ENCODE peak calls at places on chromosomes 13 and 19, in six cellular contexts. U is SJSA1, Y is heart left ventricle, D is colonic mucosa, F is heart right ventricle, E is A549. M is an unnamed sample.

GRCh38 chr13:28048768-28049167 is 51.6 kb downstream of the FLT3 start:
- DNase-seq in U (no peak), Y (no peak), D (no peak), F (no peak), E (no peak), M (no peak)

GRCh38 chr13:52738719-52739467 is 727 bp downstream of the CNMD start:
- DNase-seq in U (no peak), Y (peak), D (no peak), F (peak), E (no peak), M (peak)

GRCh38 chr13:26010487-26011207 is 41.2 kb downstream of the SHISA2 start:
- DNase-seq in U (no peak), Y (no peak), D (no peak), F (no peak), E (no peak), M (no peak)

GRCh38 chr13:77893066-77893465 is 25.6 kb downstream of the EDNRB start:
- DNase-seq in U (no peak), Y (no peak), D (no peak), F (no peak), E (no peak), M (no peak)

GRCh38 chr13:79457948-79458347 is 23.0 kb upstream of the NDFIP2 start:
- DNase-seq in U (no peak), Y (no peak), D (no peak), F (no peak), E (no peak), M (no peak)

GRCh38 chr13:44368062-44368591 is 5.5 kb upstream of the SERP2 start:
- DNase-seq in U (peak), Y (no peak), D (no peak), F (no peak), E (peak), M (no peak)

GRCh38 chr13:113879017-113879416 is 15.1 kb upstream of the GAS6 start:
- DNase-seq in U (no peak), Y (no peak), D (no peak), F (no peak), E (no peak), M (no peak)

GRCh38 chr13:79320433-79320832 is 85.6 kb downstream of the RBM26 start:
- DNase-seq in U (no peak), Y (no peak), D (no peak), F (no peak), E (no peak), M (no peak)

GRCh38 chr19:2478756-2479555 is 3.0 kb downstream of the GADD45B start:
- DNase-seq in U (peak), Y (peak), D (peak), F (peak), E (peak), M (peak)

GRCh38 chr19:41097302-41097701 is 9.1 kb downstream of the CYP2A13 start:
- DNase-seq in U (no peak), Y (no peak), D (no peak), F (no peak), E (no peak), M (no peak)

GRCh38 chr19:1913781-1914577 is 8.8 kb downstream of the ADAT3 start:
- DNase-seq in U (no peak), Y (no peak), D (no peak), F (no peak), E (no peak), M (no peak)

GRCh38 chr19:3315676-3315973 is 50.8 kb upstream of the NFIC start:
- DNase-seq in U (no peak), Y (no peak), D (no peak), F (no peak), E (no peak), M (no peak)

GRCh38 chr13:42747399-42747873 is 33.9 kb upstream of the FAM216B start:
- DNase-seq in U (peak), Y (no peak), D (no peak), F (no peak), E (peak), M (no peak)

DNA sequence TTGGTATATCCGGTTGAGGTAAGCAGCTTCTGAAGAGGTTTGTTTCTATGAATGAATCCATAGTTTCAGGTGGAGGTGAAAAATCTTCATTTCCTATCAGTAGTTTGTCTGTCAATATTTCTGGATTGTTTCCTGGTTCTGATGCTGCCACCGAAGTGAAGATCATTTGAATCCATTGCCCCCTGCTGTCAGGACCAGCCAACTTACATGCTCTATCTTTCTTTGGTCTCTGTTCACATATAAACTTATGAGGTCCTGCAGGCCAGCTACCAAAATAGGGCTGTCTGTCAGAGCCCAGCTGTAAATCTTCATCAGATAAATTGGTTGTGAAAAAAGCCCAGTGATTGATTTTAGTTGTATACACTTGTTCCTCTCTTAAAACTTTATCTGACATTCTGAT is 15.2 kb upstream of the N4BP2L1 start:
- DNase-seq in U (no peak), Y (no peak), D (no peak), F (no peak), E (peak), M (no peak)
- H3K27ac ChIP-seq in U (no peak), Y (peak), D (no peak), F (no peak), E (no peak), M (no peak)

DNA sequence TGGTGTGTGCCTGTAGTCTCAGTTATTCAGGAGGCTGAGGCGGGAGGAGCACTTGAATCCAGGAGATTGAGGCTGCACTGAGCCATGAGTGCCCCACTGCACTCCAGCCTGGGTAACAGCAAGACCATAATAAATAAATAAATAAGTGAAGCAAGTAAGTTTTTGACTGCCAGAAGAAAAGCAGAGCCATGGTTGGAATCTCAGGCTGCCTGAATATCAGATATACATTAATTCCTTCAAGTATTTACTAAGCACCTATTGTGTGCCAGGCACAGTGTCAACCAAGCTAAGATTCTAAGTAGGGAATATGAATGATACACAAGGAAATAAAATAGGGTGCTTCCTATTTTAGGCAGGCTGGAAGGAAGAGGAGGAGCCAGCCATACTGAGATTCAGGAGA is 1.4 kb downstream of the GDF15 start:
- DNase-seq in U (no peak), Y (no peak), D (no peak), F (no peak), E (no peak), M (no peak)
- H3K4me3 ChIP-seq in U (peak), Y (no peak), D (peak), F (peak), E (peak), M (no peak)

DNA sequence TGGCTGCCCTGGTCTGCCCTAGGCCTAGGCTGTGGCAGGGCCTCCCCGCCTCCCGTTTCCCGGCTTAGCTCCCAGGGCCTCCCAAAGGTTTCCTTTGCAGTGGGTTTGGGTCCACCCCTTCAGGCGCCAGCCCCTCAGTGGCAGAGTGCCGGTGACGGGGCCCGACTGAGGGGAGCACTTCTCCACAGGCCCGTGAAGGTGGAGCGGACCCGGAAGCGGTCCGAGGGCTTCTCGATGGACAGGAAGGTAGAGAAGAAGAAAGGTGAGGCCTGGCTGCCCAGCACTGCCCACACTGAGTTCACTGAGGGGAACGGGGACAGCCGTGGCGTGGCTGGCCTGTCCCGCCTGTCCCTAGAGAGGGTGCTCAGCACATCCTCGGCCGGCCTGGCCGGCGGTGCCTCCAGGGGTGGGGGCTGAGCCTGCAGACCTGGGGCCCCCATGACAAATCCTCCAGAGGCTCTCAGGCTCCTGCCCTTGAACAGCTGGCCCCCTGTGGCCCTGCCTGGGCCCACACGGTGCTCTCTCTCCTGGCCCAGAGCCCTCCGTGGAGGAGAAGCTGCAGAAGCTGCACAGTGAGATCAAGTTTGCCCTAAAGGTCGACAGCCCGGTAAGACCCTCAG is 20.4 kb downstream of the PLIN4 start:
- DNase-seq in U (no peak), Y (no peak), D (no peak), F (no peak), E (no peak), M (no peak)
- H3K27ac ChIP-seq in U (no peak), Y (no peak), D (no peak), F (no peak), E (no peak), M (no peak)

DNA sequence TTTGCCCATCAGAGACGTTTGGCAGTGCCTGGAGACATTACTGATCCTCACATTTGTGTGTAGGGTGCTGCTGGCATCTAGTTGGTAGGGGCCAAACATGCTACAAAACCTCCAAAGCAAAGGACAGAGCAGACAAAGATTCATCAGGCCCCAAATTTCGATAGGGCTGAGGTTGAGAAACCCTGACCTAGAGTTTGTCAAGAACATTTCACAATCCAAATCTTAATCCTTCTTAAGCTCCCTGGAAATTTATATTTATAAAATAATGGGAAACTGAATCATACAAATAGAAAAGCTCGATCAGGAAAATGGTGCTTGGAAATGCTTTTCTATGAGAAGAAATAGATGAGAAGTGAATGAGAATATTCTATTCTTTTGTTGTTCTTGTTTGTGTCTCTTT is 273.6 kb downstream of the DCT start:
- DNase-seq in U (no peak), Y (no peak), D (no peak), F (no peak), E (no peak), M (no peak)
- H3K4me3 ChIP-seq in U (no peak), Y (no peak), D (no peak), F (no peak), E (no peak), M (no peak)

GRCh38 chr19:43984687-43985000 is 656 bp downstream of the ZNF155 start:
- DNase-seq in U (peak), Y (peak), D (peak), F (peak), E (no peak), M (peak)
- H3K27ac ChIP-seq in U (no peak), Y (peak), D (no peak), F (peak), E (peak), M (no peak)

DNA sequence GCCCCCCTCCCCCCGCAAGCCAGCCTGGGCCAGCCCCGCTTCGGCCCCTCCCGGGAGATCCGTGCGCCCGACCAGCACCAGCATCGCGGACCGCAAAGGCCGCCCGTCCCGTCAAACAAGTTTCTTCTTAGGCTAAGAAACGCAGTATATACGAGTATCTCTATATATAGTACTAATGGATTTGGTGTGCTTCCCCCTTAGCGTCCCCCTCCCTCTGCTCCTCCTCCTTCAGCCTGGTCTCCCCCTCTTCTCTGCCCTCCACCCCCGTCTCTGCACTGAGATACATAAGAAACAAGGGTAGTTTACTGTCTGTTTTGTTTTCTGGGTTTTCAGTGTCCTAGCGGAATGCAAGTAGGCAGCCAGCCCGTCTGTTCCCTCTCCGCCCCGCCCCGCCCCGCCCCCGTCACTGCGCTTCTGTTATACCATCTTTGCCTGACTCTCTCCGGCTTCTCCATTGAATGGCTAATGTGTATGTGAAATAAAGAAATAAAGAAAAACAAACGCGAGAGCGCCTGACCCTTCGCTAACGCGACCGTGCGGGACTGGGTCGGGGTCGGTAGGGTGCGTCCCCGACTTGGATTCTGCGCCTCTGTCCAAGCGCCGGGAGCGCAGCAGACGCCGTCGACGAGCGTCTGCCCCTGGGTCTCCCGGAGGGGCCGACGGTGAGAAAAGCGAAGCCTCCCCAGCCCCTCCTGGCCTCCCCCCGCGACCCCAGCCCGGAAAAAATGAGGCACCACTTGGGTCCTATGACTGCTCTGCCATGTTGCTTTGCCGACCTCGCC is 4.2 kb downstream of the LYL1 start:
- DNase-seq in U (no peak), Y (no peak), D (peak), F (no peak), E (no peak), M (peak)
- H3K4me3 ChIP-seq in U (no peak), Y (peak), D (peak), F (peak), E (no peak), M (peak)

DNA sequence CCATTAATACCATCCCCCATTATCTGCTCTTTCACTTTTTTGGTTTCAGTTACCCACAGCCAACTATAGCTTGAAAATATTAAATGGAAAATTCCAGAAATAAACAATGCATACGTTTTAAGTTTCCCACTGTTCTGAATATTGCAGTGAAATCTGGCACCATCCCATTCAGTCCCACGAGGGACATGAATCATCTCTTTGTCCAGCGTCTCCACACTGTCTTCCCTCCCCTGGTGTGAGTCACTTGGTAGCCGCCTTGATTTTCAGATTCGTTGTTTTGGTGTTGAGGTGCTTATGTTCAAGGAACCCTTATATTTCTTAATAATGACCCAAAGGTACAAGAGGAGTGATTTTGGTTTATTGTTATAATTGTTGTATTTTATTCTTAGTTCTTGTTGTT is 246.1 kb downstream of the DCT start:
- DNase-seq in U (peak), Y (peak), D (no peak), F (peak), E (peak), M (no peak)
- H3K27ac ChIP-seq in U (peak), Y (peak), D (no peak), F (peak), E (peak), M (no peak)

DNA sequence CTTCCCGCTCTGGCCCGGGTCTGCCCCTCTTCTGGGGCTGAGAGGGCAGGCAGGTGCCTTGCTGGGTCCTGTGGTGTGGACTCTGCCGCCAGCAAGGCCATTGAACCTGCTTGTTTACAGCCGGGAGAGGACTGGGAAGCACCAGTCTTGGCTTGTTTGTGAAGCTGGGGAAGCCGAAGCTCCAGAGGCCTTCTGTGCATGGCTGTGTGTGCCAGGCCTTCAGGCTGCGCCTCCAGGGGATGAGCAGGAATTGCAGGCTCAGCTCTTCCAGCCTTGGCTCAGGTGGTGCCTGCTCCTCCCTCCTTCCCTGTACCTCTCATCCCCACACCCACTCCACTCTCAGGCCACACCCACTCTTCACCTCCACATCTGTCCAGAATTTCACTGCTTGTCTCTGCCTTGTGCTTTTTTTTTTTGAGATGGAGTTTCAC is 17.5 kb downstream of the NDUFB7 start:
- DNase-seq in U (no peak), Y (no peak), D (peak), F (no peak), E (no peak), M (no peak)
- H3K4me3 ChIP-seq in U (no peak), Y (no peak), D (no peak), F (no peak), E (no peak), M (no peak)

GRCh38 chr13:49772828-49773227 is 19.7 kb downstream of the KPNA3 start:
- DNase-seq in U (no peak), Y (no peak), D (no peak), F (no peak), E (no peak), M (no peak)
- H3K27ac ChIP-seq in U (no peak), Y (no peak), D (no peak), F (no peak), E (no peak), M (no peak)

GRCh38 chr19:46043519-46043918 is 2.7 kb upstream of the IGFL4 start:
- DNase-seq in U (no peak), Y (no peak), D (no peak), F (no peak), E (no peak), M (no peak)
- H3K4me3 ChIP-seq in U (no peak), Y (no peak), D (no peak), F (no peak), E (no peak), M (no peak)